ENCODE peak calls at places on chromosomes 6 and 20, in six cellular contexts. One of them, this sample, is unnamed. For H3K36me3, the result is how much of the 10 kb centered on the place peaks cover.

GRCh38 chr6:95095271-95095670 is 482.1 kb upstream of the MANEA start:
- DNase-seq in brain microvascular endothelial cell: no peak
- DNase-seq in CD8-positive, alpha-beta memory T cell: no peak
- DNase-seq in HCT116: no peak
- DNase-seq in right lobe of liver: no peak
- DNase-seq in left ventricle myocardium inferior: no peak
- DNase-seq in this sample: peak

GRCh38 chr20:4625687-4626086 is 96.0 kb upstream of the PRND start:
- DNase-seq in left ventricle myocardium inferior: no peak
- DNase-seq in HCT116: no peak
- DNase-seq in brain microvascular endothelial cell: no peak
- DNase-seq in CD8-positive, alpha-beta memory T cell: no peak
- DNase-seq in right lobe of liver: no peak
- DNase-seq in this sample: no peak

GRCh38 chr6:25035451-25036435 is 100.0 kb upstream of the RIPOR2 start:
- DNase-seq in HCT116: no peak
- DNase-seq in brain microvascular endothelial cell: no peak
- DNase-seq in right lobe of liver: no peak
- DNase-seq in CD8-positive, alpha-beta memory T cell: no peak
- DNase-seq in left ventricle myocardium inferior: no peak
- DNase-seq in this sample: no peak

GRCh38 chr20:34896086-34896551 is 19.7 kb downstream of the ACSS2 start:
- DNase-seq in CD8-positive, alpha-beta memory T cell: no peak
- DNase-seq in right lobe of liver: no peak
- DNase-seq in brain microvascular endothelial cell: no peak
- DNase-seq in left ventricle myocardium inferior: no peak
- DNase-seq in HCT116: no peak
- DNase-seq in this sample: no peak

GRCh38 chr6:111530218-111530617 is 47.2 kb upstream of the REV3L start:
- DNase-seq in right lobe of liver: no peak
- DNase-seq in brain microvascular endothelial cell: no peak
- DNase-seq in CD8-positive, alpha-beta memory T cell: no peak
- DNase-seq in HCT116: no peak
- DNase-seq in left ventricle myocardium inferior: no peak
- DNase-seq in this sample: no peak

GRCh38 chr6:134123666-134124208 is 71.3 kb upstream of the SLC2A12 start:
- DNase-seq in brain microvascular endothelial cell: peak
- DNase-seq in right lobe of liver: no peak
- DNase-seq in HCT116: peak
- DNase-seq in CD8-positive, alpha-beta memory T cell: peak
- DNase-seq in left ventricle myocardium inferior: no peak
- DNase-seq in this sample: peak

GRCh38 chr6:118893095-118893881 is 664 bp upstream of the ASF1A start:
- DNase-seq in left ventricle myocardium inferior: no peak
- DNase-seq in right lobe of liver: no peak
- DNase-seq in brain microvascular endothelial cell: peak
- DNase-seq in CD8-positive, alpha-beta memory T cell: no peak
- DNase-seq in HCT116: no peak
- DNase-seq in this sample: peak

GRCh38 chr6:56478202-56478601 is 164.5 kb downstream of the DST start:
- DNase-seq in CD8-positive, alpha-beta memory T cell: no peak
- DNase-seq in HCT116: no peak
- DNase-seq in left ventricle myocardium inferior: no peak
- DNase-seq in right lobe of liver: no peak
- DNase-seq in brain microvascular endothelial cell: no peak
- DNase-seq in this sample: no peak

GRCh38 chr6:154768280-154768679 is 35.1 kb downstream of the SCAF8 start:
- DNase-seq in left ventricle myocardium inferior: no peak
- DNase-seq in brain microvascular endothelial cell: no peak
- DNase-seq in right lobe of liver: no peak
- DNase-seq in CD8-positive, alpha-beta memory T cell: no peak
- DNase-seq in HCT116: no peak
- DNase-seq in this sample: no peak

GRCh38 chr20:33893314-33893713 is 82.2 kb downstream of the CHMP4B start:
- DNase-seq in left ventricle myocardium inferior: no peak
- DNase-seq in HCT116: no peak
- DNase-seq in CD8-positive, alpha-beta memory T cell: no peak
- DNase-seq in brain microvascular endothelial cell: peak
- DNase-seq in right lobe of liver: no peak
- DNase-seq in this sample: peak

GRCh38 chr6:78611886-78612480 is 255.4 kb upstream of the IRAK1BP1 start:
- DNase-seq in CD8-positive, alpha-beta memory T cell: no peak
- DNase-seq in right lobe of liver: no peak
- DNase-seq in HCT116: no peak
- DNase-seq in left ventricle myocardium inferior: no peak
- DNase-seq in brain microvascular endothelial cell: no peak
- DNase-seq in this sample: peak

GRCh38 chr6:62640749-62641148 is 354.7 kb upstream of the KHDRBS2 start:
- DNase-seq in left ventricle myocardium inferior: no peak
- DNase-seq in HCT116: no peak
- DNase-seq in brain microvascular endothelial cell: no peak
- DNase-seq in CD8-positive, alpha-beta memory T cell: no peak
- DNase-seq in right lobe of liver: no peak
- DNase-seq in this sample: no peak

GRCh38 chr6:96520039-96520850 is 1.4 kb upstream of the UFL1 start:
- DNase-seq in brain microvascular endothelial cell: peak
- DNase-seq in left ventricle myocardium inferior: no peak
- DNase-seq in CD8-positive, alpha-beta memory T cell: no peak
- DNase-seq in right lobe of liver: no peak
- DNase-seq in HCT116: peak
- DNase-seq in this sample: peak

GRCh38 chr6:150730801-150731445 is 131.2 kb downstream of the PLEKHG1 start:
- DNase-seq in right lobe of liver: no peak
- DNase-seq in brain microvascular endothelial cell: no peak
- DNase-seq in left ventricle myocardium inferior: no peak
- DNase-seq in CD8-positive, alpha-beta memory T cell: no peak
- DNase-seq in HCT116: no peak
- DNase-seq in this sample: no peak

GRCh38 chr6:99588618-99589289 is 17.9 kb upstream of the PRDM13 start:
- DNase-seq in left ventricle myocardium inferior: peak
- DNase-seq in brain microvascular endothelial cell: peak
- DNase-seq in right lobe of liver: peak
- DNase-seq in CD8-positive, alpha-beta memory T cell: peak
- DNase-seq in HCT116: no peak
- DNase-seq in this sample: peak

GRCh38 chr20:34920055-34920454 is 35.6 kb downstream of the GSS start:
- DNase-seq in HCT116: no peak
- DNase-seq in right lobe of liver: no peak
- DNase-seq in CD8-positive, alpha-beta memory T cell: no peak
- DNase-seq in brain microvascular endothelial cell: no peak
- DNase-seq in left ventricle myocardium inferior: no peak
- DNase-seq in this sample: no peak

GRCh38 chr6:106692112-106692822 is 62.9 kb downstream of the QRSL1 start:
- DNase-seq in CD8-positive, alpha-beta memory T cell: no peak
- DNase-seq in brain microvascular endothelial cell: peak
- DNase-seq in right lobe of liver: peak
- DNase-seq in HCT116: no peak
- DNase-seq in left ventricle myocardium inferior: no peak
- DNase-seq in this sample: peak
- H3K27ac ChIP-seq in CD8-positive, alpha-beta memory T cell: no peak
- H3K27ac ChIP-seq in brain microvascular endothelial cell: no peak
- H3K27ac ChIP-seq in right lobe of liver: peak
- H3K27ac ChIP-seq in HCT116: no peak
- H3K27ac ChIP-seq in left ventricle myocardium inferior: no peak
- H3K27ac ChIP-seq in this sample: no peak

GRCh38 chr6:54619102-54619501 is 227.5 kb upstream of the FAM83B start:
- DNase-seq in CD8-positive, alpha-beta memory T cell: no peak
- DNase-seq in right lobe of liver: no peak
- DNase-seq in brain microvascular endothelial cell: no peak
- DNase-seq in left ventricle myocardium inferior: no peak
- DNase-seq in HCT116: no peak
- DNase-seq in this sample: no peak

GRCh38 chr6:54624779-54625178 is 221.8 kb upstream of the FAM83B start:
- DNase-seq in CD8-positive, alpha-beta memory T cell: no peak
- DNase-seq in brain microvascular endothelial cell: no peak
- DNase-seq in left ventricle myocardium inferior: no peak
- DNase-seq in HCT116: no peak
- DNase-seq in right lobe of liver: no peak
- DNase-seq in this sample: peak

GRCh38 chr6:54629132-54629531 is 217.4 kb upstream of the FAM83B start:
- DNase-seq in HCT116: no peak
- DNase-seq in left ventricle myocardium inferior: no peak
- DNase-seq in brain microvascular endothelial cell: no peak
- DNase-seq in right lobe of liver: no peak
- DNase-seq in CD8-positive, alpha-beta memory T cell: no peak
- DNase-seq in this sample: peak

GRCh38 chr6:54621285-54621684 is 225.3 kb upstream of the FAM83B start:
- DNase-seq in right lobe of liver: no peak
- DNase-seq in HCT116: peak
- DNase-seq in brain microvascular endothelial cell: no peak
- DNase-seq in left ventricle myocardium inferior: no peak
- DNase-seq in CD8-positive, alpha-beta memory T cell: no peak
- DNase-seq in this sample: peak

GRCh38 chr6:54624216-54624615 is 222.4 kb upstream of the FAM83B start:
- DNase-seq in CD8-positive, alpha-beta memory T cell: no peak
- DNase-seq in left ventricle myocardium inferior: no peak
- DNase-seq in right lobe of liver: no peak
- DNase-seq in HCT116: no peak
- DNase-seq in brain microvascular endothelial cell: no peak
- DNase-seq in this sample: no peak
- H3K36me3 ChIP-seq in CD8-positive, alpha-beta memory T cell: under half
- H3K36me3 ChIP-seq in left ventricle myocardium inferior: under half
- H3K36me3 ChIP-seq in right lobe of liver: under half
- H3K36me3 ChIP-seq in HCT116: under half
- H3K36me3 ChIP-seq in brain microvascular endothelial cell: under half
- H3K36me3 ChIP-seq in this sample: under half

DNA sequence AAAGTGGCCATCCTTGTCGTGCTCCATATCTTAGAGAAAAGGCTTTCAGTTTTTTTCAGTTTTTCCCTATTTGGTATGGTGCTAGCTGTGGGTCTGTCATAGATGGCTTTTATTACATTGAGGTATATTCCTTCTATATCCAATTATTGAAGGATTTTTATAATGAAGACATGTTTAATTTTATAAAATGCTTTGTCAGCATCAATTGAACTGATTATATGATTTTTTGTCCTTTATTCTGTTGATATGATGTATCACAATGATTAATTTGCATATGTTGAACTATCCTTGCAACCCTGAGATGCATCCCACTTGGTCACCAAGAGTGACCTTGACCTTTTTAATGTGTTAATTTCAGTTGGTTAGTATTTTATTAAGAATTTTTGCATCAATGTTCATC is 55.1 kb upstream of the VGLL2 start:
- DNase-seq in CD8-positive, alpha-beta memory T cell: no peak
- DNase-seq in brain microvascular endothelial cell: no peak
- DNase-seq in left ventricle myocardium inferior: no peak
- DNase-seq in right lobe of liver: no peak
- DNase-seq in HCT116: no peak
- DNase-seq in this sample: no peak
- H3K27ac ChIP-seq in CD8-positive, alpha-beta memory T cell: no peak
- H3K27ac ChIP-seq in brain microvascular endothelial cell: no peak
- H3K27ac ChIP-seq in left ventricle myocardium inferior: no peak
- H3K27ac ChIP-seq in right lobe of liver: no peak
- H3K27ac ChIP-seq in HCT116: no peak
- H3K27ac ChIP-seq in this sample: no peak

GRCh38 chr6:75620387-75621304 is 19.0 kb downstream of the SENP6 start:
- DNase-seq in HCT116: no peak
- DNase-seq in CD8-positive, alpha-beta memory T cell: no peak
- DNase-seq in brain microvascular endothelial cell: no peak
- DNase-seq in left ventricle myocardium inferior: no peak
- DNase-seq in right lobe of liver: no peak
- DNase-seq in this sample: no peak
- H3K36me3 ChIP-seq in HCT116: under half
- H3K36me3 ChIP-seq in CD8-positive, alpha-beta memory T cell: under half
- H3K36me3 ChIP-seq in brain microvascular endothelial cell: under half
- H3K36me3 ChIP-seq in left ventricle myocardium inferior: under half
- H3K36me3 ChIP-seq in right lobe of liver: under half
- H3K36me3 ChIP-seq in this sample: under half

DNA sequence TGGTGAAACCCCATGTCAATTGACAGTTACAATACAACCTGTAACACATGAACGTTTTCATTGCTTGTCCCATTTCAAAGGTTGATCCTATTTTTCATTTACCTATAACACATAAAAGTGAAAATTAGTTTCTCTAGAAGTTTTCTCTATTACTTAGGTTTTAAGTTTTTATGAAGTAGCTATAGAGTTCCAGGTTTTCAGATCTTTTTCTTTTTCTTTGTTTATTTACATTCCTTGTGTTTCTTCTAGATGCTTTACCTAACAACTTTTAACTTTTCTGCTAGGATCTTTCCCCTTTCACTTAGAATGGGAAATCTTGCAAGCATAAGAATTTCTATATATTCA is 232.6 kb downstream of the PLCB1 start:
- DNase-seq in left ventricle myocardium inferior: no peak
- DNase-seq in right lobe of liver: no peak
- DNase-seq in HCT116: no peak
- DNase-seq in CD8-positive, alpha-beta memory T cell: no peak
- DNase-seq in brain microvascular endothelial cell: no peak
- DNase-seq in this sample: no peak
- H3K27ac ChIP-seq in left ventricle myocardium inferior: no peak
- H3K27ac ChIP-seq in right lobe of liver: no peak
- H3K27ac ChIP-seq in HCT116: no peak
- H3K27ac ChIP-seq in CD8-positive, alpha-beta memory T cell: no peak
- H3K27ac ChIP-seq in brain microvascular endothelial cell: no peak
- H3K27ac ChIP-seq in this sample: no peak

GRCh38 chr20:3081641-3082040 is 2.9 kb downstream of the AVP start:
- DNase-seq in CD8-positive, alpha-beta memory T cell: no peak
- DNase-seq in left ventricle myocardium inferior: no peak
- DNase-seq in right lobe of liver: no peak
- DNase-seq in HCT116: no peak
- DNase-seq in brain microvascular endothelial cell: no peak
- DNase-seq in this sample: no peak
- H3K36me3 ChIP-seq in CD8-positive, alpha-beta memory T cell: under half
- H3K36me3 ChIP-seq in left ventricle myocardium inferior: under half
- H3K36me3 ChIP-seq in right lobe of liver: under half
- H3K36me3 ChIP-seq in HCT116: under half
- H3K36me3 ChIP-seq in brain microvascular endothelial cell: under half
- H3K36me3 ChIP-seq in this sample: under half

GRCh38 chr20:50211065-50211464 is 20.4 kb downstream of the CEBPB start:
- DNase-seq in right lobe of liver: no peak
- DNase-seq in left ventricle myocardium inferior: no peak
- DNase-seq in CD8-positive, alpha-beta memory T cell: no peak
- DNase-seq in brain microvascular endothelial cell: no peak
- DNase-seq in HCT116: no peak
- DNase-seq in this sample: no peak
- H3K27ac ChIP-seq in right lobe of liver: no peak
- H3K27ac ChIP-seq in left ventricle myocardium inferior: no peak
- H3K27ac ChIP-seq in CD8-positive, alpha-beta memory T cell: no peak
- H3K27ac ChIP-seq in brain microvascular endothelial cell: no peak
- H3K27ac ChIP-seq in HCT116: no peak
- H3K27ac ChIP-seq in this sample: no peak

GRCh38 chr6:138909511-138909910 is 78.5 kb downstream of the REPS1 start:
- DNase-seq in left ventricle myocardium inferior: no peak
- DNase-seq in HCT116: no peak
- DNase-seq in brain microvascular endothelial cell: no peak
- DNase-seq in right lobe of liver: no peak
- DNase-seq in CD8-positive, alpha-beta memory T cell: no peak
- DNase-seq in this sample: no peak
- H3K36me3 ChIP-seq in left ventricle myocardium inferior: half or more
- H3K36me3 ChIP-seq in HCT116: under half
- H3K36me3 ChIP-seq in brain microvascular endothelial cell: under half
- H3K36me3 ChIP-seq in right lobe of liver: under half
- H3K36me3 ChIP-seq in CD8-positive, alpha-beta memory T cell: under half
- H3K36me3 ChIP-seq in this sample: under half

This sample was measured in GM23248.